ENCODE peak calls at places on chromosome 5, in eight cellular contexts. Z is GM12865, U is breast epithelium, O is Caco-2, F is kidney epithelial cell, H is type B pancreatic cell, S is OCI-LY7, B is cardiac fibroblast. X is an unnamed sample.

GRCh38 chr5:17054911-17055310 is 118.8 kb upstream of the MYO10 start:
- DNase-seq in Z (no peak), U (no peak), O (no peak), F (no peak), H (no peak), S (no peak), B (no peak), X (no peak)

GRCh38 chr5:173627860-173628392 is 11.5 kb upstream of the BOD1 start:
- DNase-seq in Z (no peak), U (no peak), O (no peak), F (no peak), H (no peak), S (no peak), B (no peak), X (no peak)

GRCh38 chr5:3217114-3217513 is 378.5 kb upstream of the IRX1 start:
- DNase-seq in Z (no peak), U (no peak), O (no peak), F (no peak), H (no peak), S (no peak), B (no peak), X (no peak)

GRCh38 chr5:60487885-60488425 is 212.0 kb downstream of the DEPDC1B start:
- DNase-seq in Z (no peak), U (no peak), O (peak), F (no peak), H (no peak), S (no peak), B (no peak), X (no peak)

GRCh38 chr5:9686211-9686610 is 56.1 kb upstream of the TAS2R1 start:
- DNase-seq in Z (no peak), U (no peak), O (no peak), F (peak), H (no peak), S (no peak), B (peak), X (no peak)

GRCh38 chr5:54611290-54611951 is 93.9 kb downstream of the SNX18 start:
- DNase-seq in Z (no peak), U (no peak), O (no peak), F (no peak), H (no peak), S (no peak), B (peak), X (no peak)

GRCh38 chr5:140571105-140571504 is 6.5 kb downstream of the SLC35A4 start:
- DNase-seq in Z (no peak), U (no peak), O (no peak), F (no peak), H (no peak), S (no peak), B (no peak), X (no peak)

GRCh38 chr5:42970636-42971559 is 69.2 kb downstream of the ANXA2R start:
- DNase-seq in Z (no peak), U (no peak), O (no peak), F (no peak), H (no peak), S (no peak), B (peak), X (no peak)

GRCh38 chr5:139137703-139138102 is 60.5 kb downstream of the SIL1 start:
- DNase-seq in Z (peak), U (no peak), O (no peak), F (no peak), H (no peak), S (peak), B (peak), X (no peak)

GRCh38 chr5:66498791-66499207 is 97.4 kb upstream of the MAST4 start:
- DNase-seq in Z (peak), U (no peak), O (no peak), F (no peak), H (no peak), S (no peak), B (peak), X (no peak)
- TF ChIP-seq CTCF in Z (no peak), U (no peak), O (no peak), F (no peak), H (no peak), S (peak), B (peak), X (no peak)

GRCh38 chr5:127229185-127229889 is 61.3 kb upstream of the MEGF10 start:
- DNase-seq in Z (peak), U (peak), O (peak), F (no peak), H (peak), S (no peak), B (peak), X (no peak)
- TF ChIP-seq CTCF in Z (peak), U (no peak), O (peak), F (peak), H (peak), S (no peak), B (peak), X (no peak)

DNA sequence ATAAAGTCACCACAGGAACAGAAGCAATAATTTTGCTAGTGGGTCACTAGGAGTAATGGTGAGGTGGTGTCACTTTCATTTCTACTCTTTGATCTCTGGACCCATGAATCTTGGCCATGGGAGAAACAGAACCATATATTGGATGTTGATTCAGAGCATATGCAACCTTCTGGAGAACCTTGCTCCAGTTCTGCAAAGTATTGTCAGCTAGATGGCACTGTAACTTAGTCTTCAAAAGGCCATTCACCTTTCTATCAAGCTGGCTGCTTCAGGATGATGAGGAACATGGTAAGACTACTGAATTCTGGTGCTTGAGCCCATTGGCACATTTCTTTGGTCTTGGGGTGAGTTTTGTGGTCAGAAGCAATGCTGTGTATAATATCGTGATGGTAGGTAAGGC is 129.1 kb upstream of the FBN2 start:
- DNase-seq in Z (peak), U (no peak), O (no peak), F (no peak), H (no peak), S (no peak), B (no peak), X (no peak)
- TF ChIP-seq CTCF in Z (no peak), U (no peak), O (peak), F (peak), H (no peak), S (peak), B (no peak), X (peak)

DNA sequence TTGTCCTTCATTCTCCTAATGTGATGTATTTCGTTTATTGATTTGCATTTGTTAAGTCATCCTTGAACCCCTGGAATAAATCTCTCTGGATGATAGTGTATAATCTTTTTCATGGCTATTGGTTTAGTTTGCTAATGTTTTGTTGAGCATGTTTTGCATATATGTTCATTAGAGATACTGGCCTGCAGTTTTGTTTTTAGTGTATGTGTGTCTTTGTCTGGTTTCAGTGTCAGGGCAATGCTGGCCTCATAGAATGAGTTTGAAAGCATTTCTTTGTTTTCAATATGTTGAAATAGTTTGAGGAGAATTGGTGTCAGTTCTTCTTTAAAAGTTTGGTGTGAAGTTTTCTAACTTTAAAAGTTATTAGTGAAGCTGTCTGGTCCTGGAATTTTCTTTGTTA is 149.6 kb upstream of the ATP10B start:
- DNase-seq in Z (peak), U (no peak), O (no peak), F (no peak), H (no peak), S (no peak), B (no peak), X (no peak)
- TF ChIP-seq CTCF in Z (no peak), U (no peak), O (no peak), F (no peak), H (no peak), S (no peak), B (no peak), X (no peak)

DNA sequence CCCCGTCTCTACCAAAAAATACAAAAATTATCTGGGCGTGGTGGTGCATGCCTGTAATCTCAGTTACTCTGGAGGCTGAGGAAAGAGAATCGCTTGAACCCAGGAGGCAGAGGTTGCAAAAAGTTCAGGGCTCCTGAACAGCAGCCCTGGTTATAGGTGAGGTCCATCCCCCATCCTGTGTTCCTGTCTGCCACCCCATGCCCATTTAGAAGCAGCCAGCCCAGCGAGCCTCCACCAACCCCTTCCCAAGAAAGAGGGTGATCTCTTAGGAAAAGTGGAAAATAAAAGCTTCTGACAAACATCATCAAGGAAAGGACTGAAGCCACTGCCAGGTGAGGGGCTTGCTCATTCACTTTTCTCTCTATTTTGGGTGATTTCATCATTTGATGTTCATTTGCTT is 55.8 kb downstream of the FSTL4 start:
- DNase-seq in Z (no peak), U (no peak), O (no peak), F (no peak), H (no peak), S (no peak), B (no peak), X (no peak)
- TF ChIP-seq CTCF in Z (no peak), U (no peak), O (no peak), F (no peak), H (no peak), S (no peak), B (no peak), X (no peak)

GRCh38 chr5:59188415-59189225 is 605.7 kb downstream of the RAB3C start:
- DNase-seq in Z (peak), U (peak), O (peak), F (peak), H (no peak), S (peak), B (peak), X (no peak)

GRCh38 chr5:59185757-59186385 is 603.0 kb downstream of the RAB3C start:
- DNase-seq in Z (no peak), U (no peak), O (no peak), F (no peak), H (no peak), S (no peak), B (no peak), X (no peak)

GRCh38 chr5:59189482-59189881 is 606.6 kb downstream of the RAB3C start:
- DNase-seq in Z (no peak), U (no peak), O (no peak), F (no peak), H (no peak), S (no peak), B (peak), X (no peak)

GRCh38 chr5:59186623-59187022 is 603.7 kb downstream of the RAB3C start:
- DNase-seq in Z (no peak), U (no peak), O (no peak), F (no peak), H (no peak), S (no peak), B (no peak), X (no peak)

GRCh38 chr5:59187772-59188347 is 605.0 kb downstream of the RAB3C start:
- DNase-seq in Z (no peak), U (no peak), O (no peak), F (no peak), H (no peak), S (no peak), B (peak), X (no peak)
- TF ChIP-seq CTCF in Z (no peak), U (no peak), O (no peak), F (no peak), H (no peak), S (no peak), B (no peak), X (no peak)

X was measured in D721Med.